ENCODE peak calls at places on chromosome 5, in eight cellular contexts. Z is uterus, D is breast epithelium, T is stomach, J is transverse colon, H is Peyer's patch, O is K562, B is adrenal gland. C is an unnamed sample. For H3K36me3, the result is how much of the 10 kb centered on the place peaks cover.

GRCh38 chr5:148913985-148914421 is 87.6 kb downstream of the ADRB2 start:
- DNase-seq in Z (no peak), D (no peak), T (no peak), J (no peak), H (no peak), O (no peak), B (no peak), C (peak)

GRCh38 chr5:40578501-40579451 is 100.9 kb upstream of the PTGER4 start:
- DNase-seq in Z (no peak), D (no peak), T (no peak), J (no peak), H (no peak), O (no peak), B (no peak), C (no peak)

GRCh38 chr5:132718544-132719312 is 18.6 kb downstream of the KIF3A start:
- DNase-seq in Z (no peak), D (no peak), T (no peak), J (no peak), H (no peak), O (no peak), B (no peak), C (no peak)

GRCh38 chr5:15440434-15440833 is 59.5 kb upstream of the FBXL7 start:
- DNase-seq in Z (no peak), D (no peak), T (no peak), J (no peak), H (no peak), O (no peak), B (no peak), C (no peak)

GRCh38 chr5:132695956-132696355 is 22.2 kb downstream of the IL4 start:
- DNase-seq in Z (no peak), D (no peak), T (no peak), J (no peak), H (no peak), O (no peak), B (no peak), C (no peak)

GRCh38 chr5:41508696-41509398 is 1.6 kb downstream of the PLCXD3 start:
- DNase-seq in Z (no peak), D (no peak), T (no peak), J (no peak), H (no peak), O (no peak), B (no peak), C (no peak)

GRCh38 chr5:100902406-100903035 is 561 bp downstream of the ST8SIA4 start:
- DNase-seq in Z (no peak), D (no peak), T (no peak), J (no peak), H (peak), O (peak), B (no peak), C (no peak)

GRCh38 chr5:140044041-140044440 is 942 bp upstream of the NRG2 start:
- DNase-seq in Z (no peak), D (no peak), T (no peak), J (no peak), H (no peak), O (no peak), B (no peak), C (no peak)

GRCh38 chr5:69217154-69217731 is 17.4 kb upstream of the CDK7 start:
- DNase-seq in Z (no peak), D (no peak), T (peak), J (peak), H (peak), O (peak), B (no peak), C (no peak)

GRCh38 chr5:14810282-14810681 is 61.3 kb downstream of the ANKH start:
- DNase-seq in Z (no peak), D (no peak), T (no peak), J (no peak), H (no peak), O (no peak), B (no peak), C (no peak)

GRCh38 chr5:141883184-141883947 is 5.2 kb upstream of the PCDH1 start:
- DNase-seq in Z (no peak), D (no peak), T (no peak), J (no peak), H (no peak), O (peak), B (no peak), C (peak)

GRCh38 chr5:8844847-8845246 is 701.0 kb downstream of the SEMA5A start:
- DNase-seq in Z (no peak), D (no peak), T (no peak), J (no peak), H (no peak), O (no peak), B (no peak), C (no peak)

GRCh38 chr5:82100303-82101077 is 128.7 kb downstream of the ATG10 start:
- DNase-seq in Z (no peak), D (no peak), T (no peak), J (no peak), H (no peak), O (no peak), B (no peak), C (no peak)

GRCh38 chr5:78779771-78780616 is 131.4 kb upstream of the LHFPL2 start:
- DNase-seq in Z (no peak), D (no peak), T (no peak), J (no peak), H (no peak), O (peak), B (no peak), C (no peak)

GRCh38 chr5:139651502-139651862 is 3.3 kb downstream of the CXXC5 start:
- DNase-seq in Z (no peak), D (no peak), T (no peak), J (no peak), H (no peak), O (no peak), B (no peak), C (no peak)

GRCh38 chr5:156675402-156675801 is 174.7 kb upstream of the PPP1R2B start:
- DNase-seq in Z (no peak), D (no peak), T (no peak), J (no peak), H (no peak), O (no peak), B (no peak), C (no peak)

GRCh38 chr5:88827997-88828396 is 55.0 kb downstream of the MEF2C start:
- DNase-seq in Z (no peak), D (no peak), T (no peak), J (no peak), H (no peak), O (no peak), B (no peak), C (no peak)

GRCh38 chr5:56763711-56764466 is 51.5 kb upstream of the MAP3K1 start:
- DNase-seq in Z (no peak), D (peak), T (no peak), J (peak), H (peak), O (peak), B (peak), C (peak)
- TF ChIP-seq POLR2A in Z (no peak), D (no peak), T (no peak), J (no peak), H (no peak), O (no peak), B (no peak), C (peak)

GRCh38 chr5:31511305-31511704 is 20.6 kb downstream of the DROSHA start:
- DNase-seq in Z (no peak), D (no peak), T (no peak), J (no peak), H (no peak), O (no peak), B (no peak), C (no peak)
- H3K36me3 ChIP-seq in Z (under half), D (under half), T (half or more), J (under half), H (under half), O (half or more), B (under half), C (half or more)

GRCh38 chr5:179140293-179140692 is 80.1 kb downstream of the ZNF354C start:
- DNase-seq in Z (no peak), D (no peak), T (no peak), J (no peak), H (no peak), O (no peak), B (no peak), C (no peak)

GRCh38 chr5:179142434-179143198 is 82.4 kb downstream of the ZNF354C start:
- DNase-seq in Z (no peak), D (no peak), T (no peak), J (no peak), H (no peak), O (no peak), B (no peak), C (no peak)

GRCh38 chr5:179146277-179146676 is 86.1 kb downstream of the ZNF354C start:
- DNase-seq in Z (no peak), D (no peak), T (no peak), J (no peak), H (no peak), O (no peak), B (no peak), C (no peak)

GRCh38 chr5:179141867-179142266 is 81.7 kb downstream of the ZNF354C start:
- DNase-seq in Z (no peak), D (no peak), T (no peak), J (no peak), H (no peak), O (no peak), B (no peak), C (peak)

DNA sequence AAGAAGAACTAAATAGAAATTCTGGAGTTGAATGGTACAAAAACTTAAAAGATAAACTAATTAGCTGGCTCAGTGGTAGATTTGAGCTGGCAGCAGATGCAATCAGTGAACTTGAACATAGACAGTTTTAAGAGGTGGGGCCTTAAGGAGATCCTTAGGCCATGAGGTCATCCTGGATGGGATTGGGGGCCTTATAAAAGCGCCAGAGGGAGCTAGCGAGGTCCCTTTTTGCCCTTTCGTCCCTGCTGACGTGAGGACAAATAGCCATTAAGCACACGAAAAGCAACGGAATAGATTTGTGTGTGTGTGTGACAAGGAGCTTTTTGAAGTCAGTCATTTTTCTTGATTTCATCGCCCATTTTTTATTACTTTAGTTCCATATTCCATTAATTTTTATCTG is 83.3 kb downstream of the ZNF354C start:
- DNase-seq in Z (no peak), D (no peak), T (no peak), J (no peak), H (no peak), O (peak), B (no peak), C (no peak)
- TF ChIP-seq CTCF in Z (peak), D (no peak), T (no peak), J (no peak), H (no peak), O (peak), B (no peak), C (no peak)

DNA sequence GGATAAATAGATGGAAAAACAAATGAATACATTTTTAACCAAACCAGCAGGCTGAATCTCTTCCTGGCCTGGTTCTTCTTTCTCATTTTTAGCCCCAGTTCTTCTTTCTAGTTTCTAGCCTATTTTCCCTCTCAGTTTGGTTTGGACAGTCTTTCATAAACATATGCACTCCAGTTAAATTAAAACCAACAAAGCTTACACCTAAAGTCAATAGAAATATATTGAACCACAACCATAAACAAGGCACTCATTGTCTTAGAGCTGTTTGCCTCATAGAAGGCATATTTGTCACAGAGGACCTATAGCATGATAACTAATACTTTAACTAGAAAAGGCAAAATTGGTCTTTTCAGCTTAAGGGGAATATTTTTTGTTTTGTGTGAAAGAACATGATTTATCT is 638.3 kb downstream of the NR2F1-AS1 start:
- DNase-seq in Z (no peak), D (no peak), T (no peak), J (no peak), H (no peak), O (no peak), B (no peak), C (no peak)
- TF ChIP-seq POLR2A in Z (no peak), D (no peak), T (no peak), J (no peak), H (no peak), O (no peak), B (no peak), C (no peak)

GRCh38 chr5:112833971-112834370 is 27.1 kb upstream of the SRP19 start:
- DNase-seq in Z (no peak), D (no peak), T (no peak), J (no peak), H (no peak), O (no peak), B (no peak), C (no peak)

GRCh38 chr5:112830378-112830777 is 30.7 kb upstream of the SRP19 start:
- DNase-seq in Z (no peak), D (no peak), T (no peak), J (no peak), H (no peak), O (no peak), B (no peak), C (no peak)
- H3K36me3 ChIP-seq in Z (under half), D (under half), T (half or more), J (under half), H (under half), O (half or more), B (under half), C (under half)